ENCODE peak calls at places on chromosomes 7 and 10, in six cellular contexts. S is tibial nerve, F is IMR-90, A is prostate gland, H is lower leg skin, R is vagina. G is an unnamed sample.

GRCh38 chr7:112414855-112415490 is 35.3 kb upstream of the IFRD1 start:
- DNase-seq in R (no peak), S (no peak), F (peak; percentile 38), H (no peak), A (no peak), G (no peak)

GRCh38 chr10:71606721-71607430 is 112.7 kb downstream of the C10orf105 start:
- DNase-seq in R (no peak), H (no peak), A (no peak), F (no peak), S (no peak), G (no peak)

GRCh38 chr10:14240253-14241189 is 90.2 kb downstream of the FRMD4A start:
- DNase-seq in H (no peak), A (no peak), F (peak; percentile 26), S (no peak), R (no peak), G (no peak)

GRCh38 chr10:69445094-69445493 is 6.2 kb upstream of the TSPAN15 start:
- DNase-seq in S (no peak), H (no peak), R (no peak), F (no peak), A (no peak), G (no peak)

GRCh38 chr10:70769121-70769520 is 16.1 kb downstream of the TBATA start:
- DNase-seq in S (no peak), R (no peak), A (no peak), F (no peak), H (peak; percentile 53), G (no peak)

GRCh38 chr7:100396421-100396982 is 23.2 kb downstream of the PILRA start:
- DNase-seq in F (no peak), A (no peak), S (no peak), R (no peak), H (no peak), G (no peak)

GRCh38 chr7:22846961-22847360 is 24.3 kb upstream of the TOMM7 start:
- DNase-seq in S (no peak), R (no peak), A (no peak), F (no peak), H (no peak), G (no peak)

GRCh38 chr10:77552252-77552651 is 85.4 kb downstream of the KCNMA1 start:
- DNase-seq in F (no peak), R (no peak), S (no peak), A (no peak), H (no peak), G (no peak)

GRCh38 chr10:107163904-107164861 is at the start of gene SORCS1:
- DNase-seq in S (no peak), A (no peak), R (no peak), F (no peak), H (no peak), G (no peak)

GRCh38 chr7:138865843-138866242 is 67.8 kb upstream of the ATP6V0A4 start:
- DNase-seq in H (no peak), F (no peak), A (no peak), S (no peak), R (no peak), G (peak; percentile 30)

GRCh38 chr7:108351715-108352114 is 104.5 kb downstream of the NRCAM start:
- DNase-seq in R (no peak), S (no peak), H (no peak), A (no peak), F (no peak), G (no peak)

GRCh38 chr7:40133561-40134427 is 628 bp downstream of the MPLKIP start:
- DNase-seq in S (no peak), R (no peak), F (peak; percentile 4), A (no peak), H (peak; percentile 88), G (no peak)

GRCh38 chr7:45920543-45921380 is at the start of gene IGFBP3:
- DNase-seq in A (peak; percentile 36), S (no peak), F (peak; percentile 69), R (no peak), H (no peak), G (peak; percentile 82)

GRCh38 chr7:43906327-43907010 is at the start of gene URGCP:
- DNase-seq in F (peak; percentile 20), S (no peak), A (peak; percentile 24), R (no peak), H (peak; percentile 87), G (peak; percentile 82)
- TF ChIP-seq POLR2A in F (peak; percentile 40), S (peak; percentile 10), A (no peak), R (no peak), H (no peak), G (peak; percentile 95)

GRCh38 chr7:3042861-3043489 is 692 bp downstream of the CARD11 start:
- DNase-seq in H (peak; percentile 81), R (no peak), S (no peak), A (no peak), F (no peak), G (peak; percentile 68)
- TF ChIP-seq POLR2A in H (no peak), R (no peak), S (no peak), A (no peak), F (no peak), G (no peak)

DNA sequence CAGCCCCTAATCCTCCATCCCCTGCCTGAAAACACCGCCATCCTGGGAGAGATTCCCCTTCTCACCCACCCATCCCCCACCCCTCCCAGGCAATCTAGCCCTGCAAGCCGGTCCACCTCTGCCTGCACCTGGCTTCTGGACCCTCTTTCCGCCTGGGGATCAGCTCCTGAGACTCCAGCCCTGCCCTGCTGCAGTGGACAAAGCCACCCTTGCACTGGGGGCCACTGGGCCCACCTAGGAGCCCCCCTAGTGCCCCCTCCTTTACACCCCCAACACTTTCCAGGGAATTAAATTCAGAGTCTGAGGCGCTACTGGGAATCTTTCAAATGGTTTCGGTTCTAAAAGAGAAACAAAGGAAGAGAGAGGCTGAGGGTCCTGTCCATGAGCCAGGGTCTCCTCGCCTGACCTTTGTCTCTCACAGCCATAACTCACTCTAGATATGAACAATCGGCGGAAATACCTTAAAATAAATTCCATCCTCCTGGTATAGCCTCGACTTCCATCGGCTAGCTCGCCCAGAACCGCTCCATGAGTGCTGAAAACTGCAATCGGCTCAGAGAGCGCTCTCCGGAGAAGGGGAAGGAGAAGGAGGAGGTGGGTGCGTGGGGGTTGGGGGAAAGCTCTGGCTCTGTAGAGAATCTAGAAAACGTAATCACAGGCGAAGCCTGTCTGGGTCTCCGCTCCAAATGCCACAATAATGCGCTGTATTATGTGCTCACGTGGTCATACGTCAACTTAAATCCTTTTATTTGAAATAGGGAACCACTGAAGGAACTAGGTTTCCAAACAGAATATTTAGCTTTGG is 12.7 kb downstream of the HOXA4 start:
- DNase-seq in S (no peak), A (no peak), R (no peak), H (peak; percentile 49), F (peak; percentile 97), G (no peak)
- TF ChIP-seq POLR2A in S (no peak), A (no peak), R (no peak), H (no peak), F (peak; percentile 81), G (no peak)

GRCh38 chr7:155298834-155299538 is 1.3 kb downstream of the INSIG1 start:
- DNase-seq in S (peak; percentile 87), R (peak; percentile 98), H (peak; percentile 99), F (peak; percentile 98), A (peak; percentile 95), G (peak; percentile 87)
- TF ChIP-seq POLR2A in S (peak; percentile 52), R (no peak), H (no peak), F (peak; percentile 55), A (peak; percentile 62), G (peak; percentile 40)

GRCh38 chr7:43248961-43249807 is 136.7 kb downstream of the HECW1 start:
- DNase-seq in S (no peak), F (peak; percentile 77), A (no peak), R (no peak), H (peak; percentile 86), G (peak; percentile 99)
- TF ChIP-seq POLR2A in S (no peak), F (peak; percentile 21), A (no peak), R (no peak), H (no peak), G (peak; percentile 50)

G was measured in H54.